ENCODE peak calls at places on chromosomes 16 and 17, in eight cellular contexts. C is upper lobe of left lung, K is vagina, Z is cardiac fibroblast, W is body of pancreas, I is astrocyte of the spinal cord, B is pancreas, E is HFF-Myc. D is an unnamed sample.

GRCh38 chr17:29610395-29610794 is 12.3 kb downstream of the CORO6 start:
- DNase-seq in I (no peak), E (no peak), B (no peak), C (no peak), Z (no peak), W (no peak), K (no peak), D (no peak)

GRCh38 chr17:82684207-82684903 is 14.1 kb downstream of the RAB40B start:
- DNase-seq in K (no peak), E (no peak), Z (no peak), W (peak), B (peak), I (no peak), C (no peak), D (no peak)

GRCh38 chr17:19979917-19980770 is 2.5 kb upstream of the AKAP10 start:
- DNase-seq in C (no peak), I (no peak), E (no peak), K (no peak), Z (peak), B (no peak), W (peak), D (no peak)

GRCh38 chr17:49041527-49041926 is 44.3 kb downstream of the IGF2BP1 start:
- DNase-seq in I (no peak), E (no peak), W (no peak), C (no peak), Z (no peak), B (no peak), K (no peak), D (no peak)

GRCh38 chr16:78537511-78537910 is 438.1 kb downstream of the WWOX start:
- DNase-seq in K (no peak), B (no peak), E (no peak), I (no peak), W (no peak), Z (no peak), C (no peak), D (no peak)

GRCh38 chr17:33334703-33335102 is 41.6 kb upstream of the ASIC2 start:
- DNase-seq in B (no peak), W (no peak), Z (no peak), I (no peak), K (no peak), C (no peak), E (no peak), D (no peak)

GRCh38 chr17:37546242-37546641 is 56.6 kb downstream of the DUSP14 start:
- DNase-seq in K (no peak), B (no peak), W (no peak), Z (no peak), C (no peak), E (no peak), I (no peak), D (no peak)

GRCh38 chr17:38560503-38561318 is 45.0 kb downstream of the SRCIN1 start:
- DNase-seq in B (no peak), W (no peak), E (no peak), K (no peak), I (peak), Z (peak), C (no peak), D (no peak)

GRCh38 chr16:88393034-88393433 is 10.3 kb downstream of the ZNF469 start:
- DNase-seq in Z (no peak), K (no peak), E (peak), W (no peak), B (peak), I (no peak), C (no peak), D (no peak)

GRCh38 chr16:27264151-27264550 is 4.4 kb downstream of the NSMCE1 start:
- DNase-seq in E (no peak), B (no peak), Z (peak), I (peak), W (no peak), C (peak), K (peak), D (no peak)

GRCh38 chr16:49335828-49336227 is 37.8 kb upstream of the C16orf78 start:
- DNase-seq in Z (no peak), W (no peak), I (no peak), K (peak), C (no peak), E (no peak), B (no peak), D (no peak)

GRCh38 chr16:66422366-66422765 is 4.7 kb upstream of the BEAN1 start:
- DNase-seq in Z (no peak), W (no peak), E (no peak), K (no peak), I (no peak), C (no peak), B (no peak), D (no peak)

GRCh38 chr16:24508614-24509013 is 30.8 kb upstream of the RBBP6 start:
- DNase-seq in Z (peak), K (no peak), B (no peak), E (no peak), C (no peak), W (no peak), I (peak), D (no peak)

GRCh38 chr16:63131503-63131902 is 1095.3 kb upstream of the CDH8 start:
- DNase-seq in E (no peak), Z (no peak), B (no peak), C (no peak), I (no peak), K (no peak), W (no peak), D (no peak)

GRCh38 chr17:29593546-29594440 is 861 bp downstream of the ANKRD13B start:
- DNase-seq in C (no peak), I (peak), K (no peak), E (no peak), W (peak), B (peak), Z (no peak), D (no peak)

GRCh38 chr16:56263711-56264608 is 72.7 kb downstream of the GNAO1 start:
- DNase-seq in B (no peak), E (no peak), W (no peak), C (no peak), K (no peak), Z (no peak), I (no peak), D (no peak)

GRCh38 chr17:1491406-1492248 is 859 bp downstream of the MYO1C start:
- DNase-seq in C (peak), K (peak), E (no peak), W (peak), I (peak), Z (peak), B (peak), D (peak)

GRCh38 chr16:3112881-3113574 is 642 bp downstream of the ZNF205 start:
- DNase-seq in W (no peak), Z (no peak), K (no peak), I (no peak), B (peak), E (no peak), C (no peak), D (no peak)

DNA sequence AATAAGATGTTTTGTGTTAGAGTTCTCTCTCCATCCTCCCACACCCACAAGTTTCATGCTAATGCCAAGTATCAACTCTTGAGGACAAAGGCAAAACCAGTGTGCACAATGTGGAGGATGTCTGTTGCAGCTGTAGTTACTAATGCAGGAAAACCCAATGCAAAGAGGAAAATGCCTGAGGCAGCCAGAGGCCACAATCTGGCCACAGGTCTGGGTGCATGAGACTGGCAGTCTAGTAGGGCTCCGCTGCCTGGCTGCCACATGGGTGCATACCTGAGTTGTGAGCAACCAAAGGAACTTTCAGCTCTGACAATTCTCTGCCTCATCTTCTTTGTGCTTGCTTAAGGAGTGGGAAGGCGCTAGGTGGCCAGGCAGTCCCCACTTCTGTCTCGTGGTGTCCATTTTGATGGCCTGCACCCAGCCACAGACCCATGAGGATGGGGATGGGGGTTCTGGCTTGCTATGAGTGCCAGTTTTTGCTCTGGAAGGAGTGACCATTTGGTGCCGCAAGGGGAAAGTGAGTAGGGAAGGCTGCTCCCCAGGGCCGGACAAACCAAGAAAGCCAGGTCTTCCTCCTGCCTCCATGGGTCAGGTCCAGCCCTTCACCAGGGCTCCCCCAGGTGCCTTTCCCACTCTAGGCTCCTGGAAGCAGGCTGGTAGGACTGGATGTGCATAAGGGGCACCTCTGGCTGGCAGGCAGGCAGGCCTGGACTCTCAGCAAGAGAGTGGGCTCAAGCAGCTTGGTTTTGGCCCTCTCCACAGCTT is 4.2 kb upstream of the GFOD2 start:
- DNase-seq in E (peak), B (no peak), K (no peak), Z (peak), I (peak), W (no peak), C (no peak), D (no peak)
- TF ChIP-seq CTCF in E (no peak), B (no peak), K (no peak), Z (no peak), I (no peak), W (no peak), C (no peak), D (no peak)

DNA sequence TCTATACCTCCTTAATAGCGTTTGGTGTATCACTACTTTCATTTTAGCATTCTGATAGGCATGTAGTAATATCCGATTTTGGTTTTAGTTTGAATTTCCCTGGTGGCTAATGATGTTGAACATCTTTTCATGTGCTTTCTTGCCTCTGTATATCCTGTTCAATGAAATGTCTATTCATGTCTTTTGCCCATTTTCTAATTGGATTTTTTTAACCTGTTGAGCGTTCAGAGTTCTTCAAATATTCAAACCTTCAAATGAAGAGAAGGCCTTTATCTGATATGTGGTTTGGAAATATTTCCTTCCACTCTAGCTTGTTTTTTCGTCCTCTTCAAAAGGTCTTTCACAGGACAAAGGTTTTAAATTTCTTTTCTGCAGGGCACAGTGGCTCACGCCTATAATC is 2.4 kb upstream of the NME1 start:
- DNase-seq in W (no peak), I (no peak), Z (no peak), K (no peak), B (no peak), C (no peak), E (no peak), D (no peak)
- TF ChIP-seq CTCF in W (no peak), I (no peak), Z (no peak), K (no peak), B (no peak), C (no peak), E (no peak), D (no peak)

DNA sequence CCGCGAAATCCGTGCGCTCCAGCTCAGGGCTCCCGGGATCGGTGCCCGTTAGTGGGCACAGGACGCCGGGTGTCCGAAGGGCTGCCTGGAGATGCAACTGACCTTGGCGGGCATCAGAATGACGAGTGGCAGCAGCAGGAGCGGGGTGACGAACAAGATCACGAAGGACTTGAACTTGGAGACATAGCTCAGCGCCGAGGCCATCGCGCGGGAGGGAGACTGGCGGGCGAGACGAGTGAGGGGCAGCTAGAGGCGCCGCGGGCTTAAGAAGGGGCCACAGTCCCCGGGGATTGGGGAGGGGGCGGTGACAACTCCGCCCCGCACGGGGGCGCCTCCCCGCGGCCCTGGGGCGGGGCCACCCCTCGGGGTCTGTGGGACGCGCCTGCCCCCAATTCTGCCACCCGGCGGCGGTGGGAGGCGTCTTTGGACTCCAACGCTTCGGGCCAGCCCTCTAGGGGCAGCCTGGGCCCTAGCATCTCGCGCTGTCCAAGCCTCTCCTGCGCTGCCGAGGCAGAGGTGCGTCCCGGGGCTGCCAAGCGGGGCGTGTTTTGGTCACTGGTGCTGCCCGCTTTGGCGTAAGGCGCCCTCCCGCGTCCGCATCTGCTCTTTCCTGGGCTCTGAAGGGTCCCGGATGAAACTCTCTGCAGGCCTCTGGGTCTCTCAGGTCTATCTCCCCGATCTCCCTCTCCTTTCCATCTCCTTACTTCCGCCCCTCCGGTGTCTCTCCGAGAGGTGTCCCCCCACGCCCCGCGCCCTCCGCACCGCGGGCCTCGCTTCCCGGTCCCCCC is at the start of gene SLC13A5:
- DNase-seq in Z (peak), W (peak), E (peak), C (no peak), I (no peak), K (no peak), B (no peak), D (peak)
- TF ChIP-seq CTCF in Z (peak), W (peak), E (peak), C (no peak), I (peak), K (no peak), B (no peak), D (no peak)

GRCh38 chr16:84143081-84143480 is 1.9 kb downstream of the HSDL1 start:
- DNase-seq in W (no peak), Z (no peak), E (no peak), C (no peak), K (no peak), I (no peak), B (no peak), D (no peak)

GRCh38 chr16:84144859-84145639 is at the start of the genes DNAAF1 and HSDL1:
- DNase-seq in C (peak), B (peak), K (no peak), E (peak), I (peak), Z (peak), W (peak), D (peak)

GRCh38 chr16:84141143-84141670 is 3.8 kb downstream of the HSDL1 start:
- DNase-seq in B (no peak), K (no peak), E (no peak), C (no peak), I (no peak), Z (no peak), W (no peak), D (no peak)

GRCh38 chr16:84143784-84144199 is 1.2 kb downstream of the HSDL1 start:
- DNase-seq in W (no peak), I (no peak), C (no peak), Z (no peak), E (no peak), B (no peak), K (no peak), D (no peak)

GRCh38 chr16:84144301-84144858 is 597 bp downstream of the HSDL1 start:
- DNase-seq in E (no peak), I (no peak), Z (peak), C (peak), B (peak), K (no peak), W (peak), D (peak)
- TF ChIP-seq CTCF in E (no peak), I (no peak), Z (peak), C (no peak), B (no peak), K (no peak), W (no peak), D (no peak)

DNA sequence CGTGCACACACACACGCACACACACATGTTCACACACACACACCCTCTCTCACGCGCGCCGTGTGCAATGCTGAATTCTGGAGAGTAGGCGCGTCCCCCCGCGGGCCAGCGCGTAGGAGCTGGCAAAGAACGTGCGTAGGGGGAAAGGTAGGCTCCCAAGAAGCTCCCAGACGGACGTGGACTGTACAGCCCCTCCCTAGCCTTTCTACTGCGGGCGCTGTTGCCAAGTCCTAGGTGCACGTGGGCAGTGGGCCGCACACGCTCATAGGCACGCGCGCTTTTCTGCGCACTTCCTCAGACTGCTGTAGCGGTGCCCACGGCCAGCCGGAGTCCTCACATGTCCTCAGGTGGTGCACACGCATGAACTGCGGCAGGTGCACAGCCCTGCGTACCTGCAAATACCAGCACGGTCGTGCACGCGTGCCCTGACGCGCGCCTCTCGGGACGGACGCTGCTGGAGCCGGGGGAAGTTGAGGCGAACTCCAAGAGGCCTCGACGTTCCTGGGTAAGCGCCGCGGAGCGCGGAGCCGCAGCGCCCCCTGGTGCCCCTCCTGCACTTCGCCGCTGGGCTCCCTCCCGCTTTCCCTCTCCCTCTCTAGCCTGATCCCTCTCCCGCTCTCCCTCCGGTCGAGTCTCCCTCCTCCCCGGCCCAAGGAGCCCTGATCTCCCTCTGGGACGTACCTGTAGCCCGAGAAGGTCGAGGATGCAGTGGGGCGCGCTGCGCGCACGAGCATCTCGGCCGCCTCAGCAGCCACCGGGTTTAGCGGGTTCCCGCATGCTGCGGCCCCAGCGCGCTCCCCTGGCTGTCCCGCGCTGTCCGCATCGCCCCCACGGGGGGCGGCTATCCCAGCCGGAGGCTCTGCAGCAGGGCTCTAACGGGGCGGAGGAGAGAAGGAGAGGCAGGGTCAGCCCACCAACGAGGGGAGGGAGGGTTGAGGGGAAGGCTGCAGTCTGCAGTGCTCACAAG is 749 bp downstream of the GRIN2A start:
- DNase-seq in E (no peak), K (no peak), C (peak), B (peak), I (peak), Z (peak), W (peak), D (peak)
- TF ChIP-seq CTCF in E (peak), K (peak), C (peak), B (peak), I (peak), Z (peak), W (peak), D (peak)

GRCh38 chr17:9843152-9844010 is 17.7 kb downstream of the GLP2R start:
- DNase-seq in W (no peak), B (no peak), Z (no peak), I (peak), E (no peak), K (peak), C (no peak), D (no peak)

GRCh38 chr17:9844153-9844552 is 18.4 kb downstream of the GLP2R start:
- DNase-seq in Z (no peak), I (no peak), B (no peak), E (no peak), W (no peak), K (peak), C (no peak), D (no peak)

GRCh38 chr17:9842057-9842758 is 16.5 kb downstream of the GLP2R start:
- DNase-seq in E (no peak), K (peak), B (no peak), W (peak), Z (peak), C (no peak), I (peak), D (no peak)

GRCh38 chr17:9837551-9838471 is 12.1 kb downstream of the GLP2R start:
- DNase-seq in W (peak), Z (peak), B (no peak), E (no peak), K (peak), I (peak), C (no peak), D (no peak)

DNA sequence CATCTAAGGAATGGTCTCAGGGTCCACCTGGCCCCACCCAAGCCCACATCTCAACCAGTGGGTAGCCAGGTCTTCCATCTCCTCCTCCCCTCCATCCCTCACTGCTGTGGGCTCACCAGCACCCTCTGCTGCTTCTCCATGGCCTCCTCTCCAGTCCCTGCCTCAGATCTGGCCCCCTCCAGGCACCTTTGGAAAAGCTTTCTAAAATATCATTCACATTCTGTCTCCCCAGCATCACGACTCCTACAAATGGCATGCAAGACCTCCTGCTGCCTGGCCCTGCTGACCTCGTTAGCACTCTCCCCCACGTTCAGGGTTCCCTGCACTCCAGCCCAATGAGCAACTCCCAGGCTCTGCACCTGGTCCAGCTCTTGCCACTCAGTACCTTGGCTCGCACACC is 13.7 kb downstream of the GLP2R start:
- DNase-seq in B (no peak), W (no peak), C (no peak), I (no peak), K (peak), E (no peak), Z (no peak), D (no peak)
- TF ChIP-seq CTCF in B (no peak), W (no peak), C (no peak), I (peak), K (no peak), E (peak), Z (no peak), D (no peak)